ENCODE peak calls at places on chromosomes 13 and 19, in nine cellular contexts. One of them, this sample, is unnamed.

GRCh38 chr19:947090-947706 is 21.4 kb downstream of the ARID3A start:
- DNase-seq in left ventricle myocardium inferior: no peak
- DNase-seq in activated CD4-positive, alpha-beta memory T cell treated with anti-CD3 and anti-CD28 coated beads for 36 hours: no peak
- DNase-seq in esophagus squamous epithelium: no peak
- DNase-seq in dorsolateral prefrontal cortex: no peak
- DNase-seq in Panc1: no peak
- DNase-seq in keratinocyte: no peak
- DNase-seq in NCI-H1092: no peak
- DNase-seq in Right ventricle myocardium superior: no peak
- DNase-seq in this sample: no peak

GRCh38 chr19:38003427-38004099 is 96.6 kb downstream of the SIPA1L3 start:
- DNase-seq in left ventricle myocardium inferior: peak; percentile 68
- DNase-seq in activated CD4-positive, alpha-beta memory T cell treated with anti-CD3 and anti-CD28 coated beads for 36 hours: peak; percentile 74
- DNase-seq in esophagus squamous epithelium: no peak
- DNase-seq in dorsolateral prefrontal cortex: peak; percentile 77
- DNase-seq in Panc1: no peak
- DNase-seq in keratinocyte: no peak
- DNase-seq in NCI-H1092: peak; percentile 86
- DNase-seq in Right ventricle myocardium superior: peak; percentile 79
- DNase-seq in this sample: peak; percentile 88

GRCh38 chr19:30373593-30373992 is 1.4 kb downstream of the ZNF536 start:
- DNase-seq in left ventricle myocardium inferior: no peak
- DNase-seq in activated CD4-positive, alpha-beta memory T cell treated with anti-CD3 and anti-CD28 coated beads for 36 hours: no peak
- DNase-seq in esophagus squamous epithelium: no peak
- DNase-seq in dorsolateral prefrontal cortex: no peak
- DNase-seq in Panc1: no peak
- DNase-seq in keratinocyte: no peak
- DNase-seq in NCI-H1092: no peak
- DNase-seq in Right ventricle myocardium superior: no peak
- DNase-seq in this sample: no peak

GRCh38 chr19:765179-765738 is 14.3 kb downstream of the MISP start:
- DNase-seq in left ventricle myocardium inferior: no peak
- DNase-seq in activated CD4-positive, alpha-beta memory T cell treated with anti-CD3 and anti-CD28 coated beads for 36 hours: no peak
- DNase-seq in esophagus squamous epithelium: no peak
- DNase-seq in dorsolateral prefrontal cortex: no peak
- DNase-seq in Panc1: no peak
- DNase-seq in keratinocyte: no peak
- DNase-seq in NCI-H1092: no peak
- DNase-seq in Right ventricle myocardium superior: no peak
- DNase-seq in this sample: no peak

GRCh38 chr19:12648088-12648487 is 18.5 kb downstream of the MAN2B1 start:
- DNase-seq in left ventricle myocardium inferior: no peak
- DNase-seq in activated CD4-positive, alpha-beta memory T cell treated with anti-CD3 and anti-CD28 coated beads for 36 hours: no peak
- DNase-seq in esophagus squamous epithelium: no peak
- DNase-seq in dorsolateral prefrontal cortex: no peak
- DNase-seq in Panc1: no peak
- DNase-seq in keratinocyte: no peak
- DNase-seq in NCI-H1092: no peak
- DNase-seq in Right ventricle myocardium superior: no peak
- DNase-seq in this sample: no peak

GRCh38 chr19:42284641-42285341 is 15.7 kb downstream of the CIC start:
- DNase-seq in left ventricle myocardium inferior: no peak
- DNase-seq in activated CD4-positive, alpha-beta memory T cell treated with anti-CD3 and anti-CD28 coated beads for 36 hours: peak; percentile 46
- DNase-seq in esophagus squamous epithelium: no peak
- DNase-seq in dorsolateral prefrontal cortex: no peak
- DNase-seq in Panc1: no peak
- DNase-seq in keratinocyte: no peak
- DNase-seq in NCI-H1092: no peak
- DNase-seq in Right ventricle myocardium superior: peak; percentile 50
- DNase-seq in this sample: no peak

GRCh38 chr13:23473236-23473635 is 39.7 kb upstream of the SACS start:
- DNase-seq in left ventricle myocardium inferior: no peak
- DNase-seq in activated CD4-positive, alpha-beta memory T cell treated with anti-CD3 and anti-CD28 coated beads for 36 hours: no peak
- DNase-seq in esophagus squamous epithelium: no peak
- DNase-seq in dorsolateral prefrontal cortex: no peak
- DNase-seq in Panc1: no peak
- DNase-seq in keratinocyte: no peak
- DNase-seq in NCI-H1092: no peak
- DNase-seq in Right ventricle myocardium superior: no peak
- DNase-seq in this sample: peak; percentile 49

GRCh38 chr19:8438236-8438635 is 6.5 kb upstream of the HNRNPM start:
- DNase-seq in left ventricle myocardium inferior: no peak
- DNase-seq in activated CD4-positive, alpha-beta memory T cell treated with anti-CD3 and anti-CD28 coated beads for 36 hours: no peak
- DNase-seq in esophagus squamous epithelium: no peak
- DNase-seq in dorsolateral prefrontal cortex: no peak
- DNase-seq in Panc1: no peak
- DNase-seq in keratinocyte: no peak
- DNase-seq in NCI-H1092: no peak
- DNase-seq in Right ventricle myocardium superior: peak; percentile 16
- DNase-seq in this sample: no peak

GRCh38 chr19:6069268-6069771 is 41.0 kb downstream of the RFX2 start:
- DNase-seq in left ventricle myocardium inferior: no peak
- DNase-seq in activated CD4-positive, alpha-beta memory T cell treated with anti-CD3 and anti-CD28 coated beads for 36 hours: peak; percentile 20
- DNase-seq in esophagus squamous epithelium: no peak
- DNase-seq in dorsolateral prefrontal cortex: no peak
- DNase-seq in Panc1: no peak
- DNase-seq in keratinocyte: no peak
- DNase-seq in NCI-H1092: no peak
- DNase-seq in Right ventricle myocardium superior: no peak
- DNase-seq in this sample: no peak

GRCh38 chr19:11435833-11436313 is 438 bp downstream of the PRKCSH start:
- DNase-seq in left ventricle myocardium inferior: no peak
- DNase-seq in activated CD4-positive, alpha-beta memory T cell treated with anti-CD3 and anti-CD28 coated beads for 36 hours: peak; percentile 35
- DNase-seq in esophagus squamous epithelium: peak; percentile 20
- DNase-seq in dorsolateral prefrontal cortex: no peak
- DNase-seq in Panc1: no peak
- DNase-seq in keratinocyte: no peak
- DNase-seq in NCI-H1092: no peak
- DNase-seq in Right ventricle myocardium superior: no peak
- DNase-seq in this sample: peak; percentile 9

GRCh38 chr19:51706885-51707284 is 13.8 kb downstream of the SPACA6 start:
- DNase-seq in left ventricle myocardium inferior: no peak
- DNase-seq in activated CD4-positive, alpha-beta memory T cell treated with anti-CD3 and anti-CD28 coated beads for 36 hours: no peak
- DNase-seq in esophagus squamous epithelium: no peak
- DNase-seq in dorsolateral prefrontal cortex: no peak
- DNase-seq in Panc1: no peak
- DNase-seq in keratinocyte: no peak
- DNase-seq in NCI-H1092: no peak
- DNase-seq in Right ventricle myocardium superior: no peak
- DNase-seq in this sample: no peak

GRCh38 chr13:51560336-51560735 is 23.9 kb upstream of the WDFY2 start:
- DNase-seq in left ventricle myocardium inferior: no peak
- DNase-seq in activated CD4-positive, alpha-beta memory T cell treated with anti-CD3 and anti-CD28 coated beads for 36 hours: no peak
- DNase-seq in esophagus squamous epithelium: no peak
- DNase-seq in dorsolateral prefrontal cortex: no peak
- DNase-seq in Panc1: no peak
- DNase-seq in keratinocyte: no peak
- DNase-seq in NCI-H1092: no peak
- DNase-seq in Right ventricle myocardium superior: no peak
- DNase-seq in this sample: no peak

GRCh38 chr19:6481541-6482342 is at the start of gene DENND1C:
- DNase-seq in left ventricle myocardium inferior: no peak
- DNase-seq in activated CD4-positive, alpha-beta memory T cell treated with anti-CD3 and anti-CD28 coated beads for 36 hours: peak; percentile 85
- DNase-seq in esophagus squamous epithelium: peak; percentile 23
- DNase-seq in dorsolateral prefrontal cortex: no peak
- DNase-seq in Panc1: no peak
- DNase-seq in keratinocyte: no peak
- DNase-seq in NCI-H1092: no peak
- DNase-seq in Right ventricle myocardium superior: peak; percentile 70
- DNase-seq in this sample: no peak

GRCh38 chr19:4985551-4985991 is 16.7 kb downstream of the KDM4B start:
- DNase-seq in left ventricle myocardium inferior: no peak
- DNase-seq in activated CD4-positive, alpha-beta memory T cell treated with anti-CD3 and anti-CD28 coated beads for 36 hours: no peak
- DNase-seq in esophagus squamous epithelium: no peak
- DNase-seq in dorsolateral prefrontal cortex: peak; percentile 47
- DNase-seq in Panc1: no peak
- DNase-seq in keratinocyte: no peak
- DNase-seq in NCI-H1092: no peak
- DNase-seq in Right ventricle myocardium superior: no peak
- DNase-seq in this sample: no peak

GRCh38 chr19:42248270-42249148 is 6.1 kb upstream of the GSK3A start:
- DNase-seq in left ventricle myocardium inferior: no peak
- DNase-seq in activated CD4-positive, alpha-beta memory T cell treated with anti-CD3 and anti-CD28 coated beads for 36 hours: no peak
- DNase-seq in esophagus squamous epithelium: no peak
- DNase-seq in dorsolateral prefrontal cortex: no peak
- DNase-seq in Panc1: no peak
- DNase-seq in keratinocyte: no peak
- DNase-seq in NCI-H1092: no peak
- DNase-seq in Right ventricle myocardium superior: no peak
- DNase-seq in this sample: no peak

GRCh38 chr19:719081-719512 is 10.4 kb downstream of the PALM start:
- DNase-seq in left ventricle myocardium inferior: peak; percentile 72
- DNase-seq in activated CD4-positive, alpha-beta memory T cell treated with anti-CD3 and anti-CD28 coated beads for 36 hours: no peak
- DNase-seq in esophagus squamous epithelium: no peak
- DNase-seq in dorsolateral prefrontal cortex: peak; percentile 55
- DNase-seq in Panc1: no peak
- DNase-seq in keratinocyte: no peak
- DNase-seq in NCI-H1092: no peak
- DNase-seq in Right ventricle myocardium superior: peak; percentile 87
- DNase-seq in this sample: peak; percentile 33

GRCh38 chr13:114286808-114287207 is 5.4 kb downstream of the UPF3A start:
- DNase-seq in left ventricle myocardium inferior: no peak
- DNase-seq in activated CD4-positive, alpha-beta memory T cell treated with anti-CD3 and anti-CD28 coated beads for 36 hours: no peak
- DNase-seq in esophagus squamous epithelium: no peak
- DNase-seq in dorsolateral prefrontal cortex: no peak
- DNase-seq in Panc1: no peak
- DNase-seq in keratinocyte: no peak
- DNase-seq in NCI-H1092: no peak
- DNase-seq in Right ventricle myocardium superior: no peak
- DNase-seq in this sample: peak; percentile 47

GRCh38 chr13:21698975-21699679 is 28.3 kb downstream of the FGF9 start:
- DNase-seq in left ventricle myocardium inferior: no peak
- DNase-seq in activated CD4-positive, alpha-beta memory T cell treated with anti-CD3 and anti-CD28 coated beads for 36 hours: no peak
- DNase-seq in esophagus squamous epithelium: no peak
- DNase-seq in dorsolateral prefrontal cortex: no peak
- DNase-seq in Panc1: no peak
- DNase-seq in keratinocyte: no peak
- DNase-seq in NCI-H1092: no peak
- DNase-seq in Right ventricle myocardium superior: no peak
- DNase-seq in this sample: no peak

GRCh38 chr13:72960541-72960940 is 98.3 kb upstream of the KLF5 start:
- DNase-seq in left ventricle myocardium inferior: no peak
- DNase-seq in activated CD4-positive, alpha-beta memory T cell treated with anti-CD3 and anti-CD28 coated beads for 36 hours: no peak
- DNase-seq in esophagus squamous epithelium: no peak
- DNase-seq in dorsolateral prefrontal cortex: no peak
- DNase-seq in Panc1: no peak
- DNase-seq in keratinocyte: no peak
- DNase-seq in NCI-H1092: no peak
- DNase-seq in Right ventricle myocardium superior: no peak
- DNase-seq in this sample: no peak

GRCh38 chr13:100533588-100534041 is 55.0 kb downstream of the GGACT start:
- DNase-seq in left ventricle myocardium inferior: no peak
- DNase-seq in activated CD4-positive, alpha-beta memory T cell treated with anti-CD3 and anti-CD28 coated beads for 36 hours: no peak
- DNase-seq in esophagus squamous epithelium: no peak
- DNase-seq in dorsolateral prefrontal cortex: no peak
- DNase-seq in Panc1: no peak
- DNase-seq in keratinocyte: no peak
- DNase-seq in NCI-H1092: peak; percentile 92
- DNase-seq in Right ventricle myocardium superior: peak; percentile 24
- DNase-seq in this sample: no peak

GRCh38 chr13:110887955-110888333 is 26.9 kb downstream of the ANKRD10 start:
- DNase-seq in left ventricle myocardium inferior: no peak
- DNase-seq in activated CD4-positive, alpha-beta memory T cell treated with anti-CD3 and anti-CD28 coated beads for 36 hours: no peak
- DNase-seq in esophagus squamous epithelium: no peak
- DNase-seq in dorsolateral prefrontal cortex: no peak
- DNase-seq in Panc1: no peak
- DNase-seq in keratinocyte: no peak
- DNase-seq in NCI-H1092: no peak
- DNase-seq in Right ventricle myocardium superior: no peak
- DNase-seq in this sample: no peak

GRCh38 chr19:54464044-54464623 is 556 bp upstream of the LENG9 start:
- DNase-seq in left ventricle myocardium inferior: peak; percentile 79
- DNase-seq in activated CD4-positive, alpha-beta memory T cell treated with anti-CD3 and anti-CD28 coated beads for 36 hours: peak; percentile 97
- DNase-seq in esophagus squamous epithelium: peak; percentile 100
- DNase-seq in dorsolateral prefrontal cortex: peak; percentile 71
- DNase-seq in Panc1: peak; percentile 99
- DNase-seq in keratinocyte: peak; percentile 97
- DNase-seq in NCI-H1092: peak; percentile 44
- DNase-seq in Right ventricle myocardium superior: peak; percentile 87
- DNase-seq in this sample: peak; percentile 49

GRCh38 chr13:93496985-93497673 is 270.5 kb downstream of the GPC6 start:
- DNase-seq in left ventricle myocardium inferior: no peak
- DNase-seq in activated CD4-positive, alpha-beta memory T cell treated with anti-CD3 and anti-CD28 coated beads for 36 hours: no peak
- DNase-seq in esophagus squamous epithelium: no peak
- DNase-seq in dorsolateral prefrontal cortex: no peak
- DNase-seq in Panc1: no peak
- DNase-seq in keratinocyte: no peak
- DNase-seq in NCI-H1092: peak; percentile 52
- DNase-seq in Right ventricle myocardium superior: no peak
- DNase-seq in this sample: no peak

GRCh38 chr13:33452873-33453558 is 167.5 kb upstream of the STARD13 start:
- DNase-seq in left ventricle myocardium inferior: no peak
- DNase-seq in activated CD4-positive, alpha-beta memory T cell treated with anti-CD3 and anti-CD28 coated beads for 36 hours: no peak
- DNase-seq in esophagus squamous epithelium: no peak
- DNase-seq in dorsolateral prefrontal cortex: no peak
- DNase-seq in Panc1: no peak
- DNase-seq in keratinocyte: no peak
- DNase-seq in NCI-H1092: no peak
- DNase-seq in Right ventricle myocardium superior: no peak
- DNase-seq in this sample: no peak

GRCh38 chr13:31670831-31671617 is 68.3 kb upstream of the RXFP2 start:
- DNase-seq in left ventricle myocardium inferior: no peak
- DNase-seq in activated CD4-positive, alpha-beta memory T cell treated with anti-CD3 and anti-CD28 coated beads for 36 hours: no peak
- DNase-seq in esophagus squamous epithelium: no peak
- DNase-seq in dorsolateral prefrontal cortex: no peak
- DNase-seq in Panc1: no peak
- DNase-seq in keratinocyte: no peak
- DNase-seq in NCI-H1092: no peak
- DNase-seq in Right ventricle myocardium superior: no peak
- DNase-seq in this sample: peak; percentile 28

GRCh38 chr13:44274838-44275237 is 98.8 kb upstream of the SERP2 start:
- DNase-seq in left ventricle myocardium inferior: no peak
- DNase-seq in activated CD4-positive, alpha-beta memory T cell treated with anti-CD3 and anti-CD28 coated beads for 36 hours: peak; percentile 15
- DNase-seq in esophagus squamous epithelium: no peak
- DNase-seq in dorsolateral prefrontal cortex: no peak
- DNase-seq in Panc1: no peak
- DNase-seq in keratinocyte: no peak
- DNase-seq in NCI-H1092: no peak
- DNase-seq in Right ventricle myocardium superior: no peak
- DNase-seq in this sample: no peak

GRCh38 chr13:76879876-76880270 is 6.3 kb downstream of the KCTD12 start:
- DNase-seq in left ventricle myocardium inferior: no peak
- DNase-seq in activated CD4-positive, alpha-beta memory T cell treated with anti-CD3 and anti-CD28 coated beads for 36 hours: no peak
- DNase-seq in esophagus squamous epithelium: no peak
- DNase-seq in dorsolateral prefrontal cortex: no peak
- DNase-seq in Panc1: no peak
- DNase-seq in keratinocyte: no peak
- DNase-seq in NCI-H1092: no peak
- DNase-seq in Right ventricle myocardium superior: no peak
- DNase-seq in this sample: no peak

GRCh38 chr19:9597027-9597426 is 12.7 kb upstream of the ZNF121 start:
- DNase-seq in left ventricle myocardium inferior: no peak
- DNase-seq in activated CD4-positive, alpha-beta memory T cell treated with anti-CD3 and anti-CD28 coated beads for 36 hours: no peak
- DNase-seq in esophagus squamous epithelium: no peak
- DNase-seq in dorsolateral prefrontal cortex: no peak
- DNase-seq in Panc1: peak; percentile 63
- DNase-seq in keratinocyte: no peak
- DNase-seq in NCI-H1092: no peak
- DNase-seq in Right ventricle myocardium superior: no peak
- DNase-seq in this sample: peak; percentile 74

GRCh38 chr13:38624822-38625221 is 62.1 kb upstream of the FREM2 start:
- DNase-seq in left ventricle myocardium inferior: no peak
- DNase-seq in activated CD4-positive, alpha-beta memory T cell treated with anti-CD3 and anti-CD28 coated beads for 36 hours: no peak
- DNase-seq in esophagus squamous epithelium: no peak
- DNase-seq in dorsolateral prefrontal cortex: no peak
- DNase-seq in Panc1: no peak
- DNase-seq in keratinocyte: no peak
- DNase-seq in NCI-H1092: no peak
- DNase-seq in Right ventricle myocardium superior: no peak
- DNase-seq in this sample: no peak

GRCh38 chr19:41926028-41926860 is 2.0 kb downstream of the ERFL start:
- DNase-seq in left ventricle myocardium inferior: no peak
- DNase-seq in activated CD4-positive, alpha-beta memory T cell treated with anti-CD3 and anti-CD28 coated beads for 36 hours: no peak
- DNase-seq in esophagus squamous epithelium: no peak
- DNase-seq in dorsolateral prefrontal cortex: no peak
- DNase-seq in Panc1: no peak
- DNase-seq in keratinocyte: no peak
- DNase-seq in NCI-H1092: no peak
- DNase-seq in Right ventricle myocardium superior: no peak
- DNase-seq in this sample: no peak

GRCh38 chr13:49560270-49561063 is 24.9 kb downstream of the RCBTB1 start:
- DNase-seq in left ventricle myocardium inferior: no peak
- DNase-seq in activated CD4-positive, alpha-beta memory T cell treated with anti-CD3 and anti-CD28 coated beads for 36 hours: no peak
- DNase-seq in esophagus squamous epithelium: no peak
- DNase-seq in dorsolateral prefrontal cortex: no peak
- DNase-seq in Panc1: no peak
- DNase-seq in keratinocyte: no peak
- DNase-seq in NCI-H1092: no peak
- DNase-seq in Right ventricle myocardium superior: no peak
- DNase-seq in this sample: no peak